ENCODE peak calls at places on chromosomes 4 and X, in six cellular contexts. One of them, this sample, is unnamed.

GRCh38 chr4:108834787-108835384 is 72.0 kb upstream of the ETNPPL start:
- DNase-seq in cardiac muscle cell: peak
- DNase-seq in Right ventricle myocardium superior: no peak
- DNase-seq in psoas muscle: no peak
- DNase-seq in A673: peak
- DNase-seq in ureter: no peak
- DNase-seq in this sample: no peak

GRCh38 chrX:8849945-8850344 is 48.8 kb upstream of the FAM9A start:
- DNase-seq in cardiac muscle cell: no peak
- DNase-seq in Right ventricle myocardium superior: no peak
- DNase-seq in psoas muscle: no peak
- DNase-seq in A673: no peak
- DNase-seq in ureter: no peak
- DNase-seq in this sample: no peak

GRCh38 chr4:112029642-112030235 is 115.5 kb upstream of the FAM241A start:
- DNase-seq in cardiac muscle cell: no peak
- DNase-seq in A673: peak
- DNase-seq in psoas muscle: no peak
- DNase-seq in ureter: no peak
- DNase-seq in Right ventricle myocardium superior: no peak
- DNase-seq in this sample: no peak

GRCh38 chr4:105059337-105059736 is 87.3 kb upstream of the TET2 start:
- DNase-seq in A673: no peak
- DNase-seq in Right ventricle myocardium superior: no peak
- DNase-seq in psoas muscle: no peak
- DNase-seq in cardiac muscle cell: no peak
- DNase-seq in ureter: no peak
- DNase-seq in this sample: no peak

GRCh38 chr4:128782076-128782715 is 27.3 kb upstream of the JADE1 start:
- DNase-seq in A673: peak
- DNase-seq in Right ventricle myocardium superior: peak
- DNase-seq in ureter: no peak
- DNase-seq in psoas muscle: peak
- DNase-seq in cardiac muscle cell: no peak
- DNase-seq in this sample: no peak

GRCh38 chr4:158750379-158750778 is 18.4 kb upstream of the FNIP2 start:
- DNase-seq in Right ventricle myocardium superior: no peak
- DNase-seq in ureter: no peak
- DNase-seq in A673: no peak
- DNase-seq in cardiac muscle cell: no peak
- DNase-seq in psoas muscle: no peak
- DNase-seq in this sample: no peak

GRCh38 chrX:12441376-12442128 is 303.3 kb downstream of the FRMPD4 start:
- DNase-seq in cardiac muscle cell: no peak
- DNase-seq in A673: no peak
- DNase-seq in Right ventricle myocardium superior: no peak
- DNase-seq in psoas muscle: no peak
- DNase-seq in ureter: no peak
- DNase-seq in this sample: no peak

GRCh38 chr4:158208931-158209640 is 1.2 kb upstream of the TMEM144 start:
- DNase-seq in Right ventricle myocardium superior: no peak
- DNase-seq in ureter: no peak
- DNase-seq in cardiac muscle cell: no peak
- DNase-seq in A673: peak
- DNase-seq in psoas muscle: no peak
- DNase-seq in this sample: no peak

GRCh38 chr4:680931-681645 is 6.7 kb downstream of the MYL5 start:
- DNase-seq in A673: no peak
- DNase-seq in psoas muscle: peak
- DNase-seq in ureter: peak
- DNase-seq in Right ventricle myocardium superior: peak
- DNase-seq in cardiac muscle cell: peak
- DNase-seq in this sample: no peak

GRCh38 chrX:47380268-47380667 is 9.9 kb downstream of the ZNF157 start:
- DNase-seq in psoas muscle: no peak
- DNase-seq in A673: no peak
- DNase-seq in ureter: no peak
- DNase-seq in cardiac muscle cell: no peak
- DNase-seq in Right ventricle myocardium superior: peak
- DNase-seq in this sample: no peak

GRCh38 chr4:41784191-41784979 is 35.9 kb upstream of the PHOX2B start:
- DNase-seq in psoas muscle: no peak
- DNase-seq in ureter: no peak
- DNase-seq in Right ventricle myocardium superior: no peak
- DNase-seq in A673: no peak
- DNase-seq in cardiac muscle cell: no peak
- DNase-seq in this sample: no peak

GRCh38 chr4:16597829-16598228 is 300.6 kb downstream of the LDB2 start:
- DNase-seq in ureter: no peak
- DNase-seq in Right ventricle myocardium superior: no peak
- DNase-seq in cardiac muscle cell: no peak
- DNase-seq in A673: peak
- DNase-seq in psoas muscle: no peak
- DNase-seq in this sample: no peak

GRCh38 chr4:76504613-76505465 is 69.8 kb downstream of the SHROOM3 start:
- DNase-seq in ureter: no peak
- DNase-seq in psoas muscle: no peak
- DNase-seq in A673: peak
- DNase-seq in cardiac muscle cell: peak
- DNase-seq in Right ventricle myocardium superior: no peak
- DNase-seq in this sample: peak

GRCh38 chr4:38387348-38387747 is 276.7 kb upstream of the KLF3 start:
- DNase-seq in psoas muscle: peak
- DNase-seq in ureter: peak
- DNase-seq in Right ventricle myocardium superior: peak
- DNase-seq in cardiac muscle cell: peak
- DNase-seq in A673: no peak
- DNase-seq in this sample: no peak

GRCh38 chr4:94159790-94160189 is 47.9 kb upstream of the SMARCAD1 start:
- DNase-seq in cardiac muscle cell: no peak
- DNase-seq in Right ventricle myocardium superior: no peak
- DNase-seq in ureter: no peak
- DNase-seq in psoas muscle: no peak
- DNase-seq in A673: no peak
- DNase-seq in this sample: no peak

GRCh38 chr4:17544831-17545234 is 29.9 kb downstream of the CLRN2 start:
- DNase-seq in Right ventricle myocardium superior: no peak
- DNase-seq in psoas muscle: no peak
- DNase-seq in cardiac muscle cell: no peak
- DNase-seq in A673: no peak
- DNase-seq in ureter: no peak
- DNase-seq in this sample: no peak

GRCh38 chr4:140659935-140660710 is 91.4 kb upstream of the UCP1 start:
- DNase-seq in cardiac muscle cell: no peak
- DNase-seq in psoas muscle: no peak
- DNase-seq in A673: no peak
- DNase-seq in ureter: no peak
- DNase-seq in Right ventricle myocardium superior: no peak
- DNase-seq in this sample: no peak

GRCh38 chr4:156754832-156755570 is 216.6 kb downstream of the PDGFC start:
- DNase-seq in psoas muscle: no peak
- DNase-seq in cardiac muscle cell: no peak
- DNase-seq in Right ventricle myocardium superior: no peak
- DNase-seq in A673: peak
- DNase-seq in ureter: no peak
- DNase-seq in this sample: no peak

GRCh38 chr4:155807021-155807420 is 48.2 kb downstream of the GUCY1B1 start:
- DNase-seq in Right ventricle myocardium superior: no peak
- DNase-seq in ureter: no peak
- DNase-seq in psoas muscle: no peak
- DNase-seq in A673: no peak
- DNase-seq in cardiac muscle cell: no peak
- DNase-seq in this sample: no peak

GRCh38 chr4:136643416-136643815 is 888.9 kb downstream of the PCDH18 start:
- DNase-seq in cardiac muscle cell: no peak
- DNase-seq in Right ventricle myocardium superior: no peak
- DNase-seq in ureter: no peak
- DNase-seq in A673: no peak
- DNase-seq in psoas muscle: no peak
- DNase-seq in this sample: no peak

GRCh38 chrX:30831082-30831481 is 58.0 kb downstream of the TAB3 start:
- DNase-seq in ureter: no peak
- DNase-seq in Right ventricle myocardium superior: no peak
- DNase-seq in cardiac muscle cell: no peak
- DNase-seq in psoas muscle: no peak
- DNase-seq in A673: no peak
- DNase-seq in this sample: no peak

GRCh38 chrX:126165721-126166401 is at the start of gene DCAF12L2:
- DNase-seq in Right ventricle myocardium superior: peak
- DNase-seq in psoas muscle: peak
- DNase-seq in A673: peak
- DNase-seq in cardiac muscle cell: peak
- DNase-seq in ureter: no peak
- DNase-seq in this sample: no peak

GRCh38 chrX:13101439-13102139 is 57.2 kb upstream of the FAM9C start:
- DNase-seq in A673: peak
- DNase-seq in Right ventricle myocardium superior: peak
- DNase-seq in psoas muscle: peak
- DNase-seq in cardiac muscle cell: no peak
- DNase-seq in ureter: peak
- DNase-seq in this sample: no peak

GRCh38 chr4:147340547-147341225 is 140.2 kb upstream of the EDNRA start:
- DNase-seq in Right ventricle myocardium superior: no peak
- DNase-seq in psoas muscle: no peak
- DNase-seq in ureter: no peak
- DNase-seq in A673: peak
- DNase-seq in cardiac muscle cell: no peak
- DNase-seq in this sample: no peak

GRCh38 chrX:122055450-122055849 is 1008.0 kb downstream of the GLUD2 start:
- DNase-seq in Right ventricle myocardium superior: no peak
- DNase-seq in cardiac muscle cell: no peak
- DNase-seq in psoas muscle: no peak
- DNase-seq in ureter: no peak
- DNase-seq in A673: no peak
- DNase-seq in this sample: no peak

GRCh38 chrX:13078739-13079444 is 34.5 kb upstream of the FAM9C start:
- DNase-seq in psoas muscle: peak
- DNase-seq in cardiac muscle cell: no peak
- DNase-seq in Right ventricle myocardium superior: peak
- DNase-seq in A673: no peak
- DNase-seq in ureter: no peak
- DNase-seq in this sample: no peak

GRCh38 chrX:132094169-132094568 is 33.7 kb downstream of the FRMD7 start:
- DNase-seq in Right ventricle myocardium superior: no peak
- DNase-seq in ureter: no peak
- DNase-seq in A673: no peak
- DNase-seq in cardiac muscle cell: no peak
- DNase-seq in psoas muscle: no peak
- DNase-seq in this sample: no peak

GRCh38 chr4:80138556-80139538 is 58.5 kb upstream of the PRDM8 start:
- DNase-seq in ureter: no peak
- DNase-seq in A673: no peak
- DNase-seq in Right ventricle myocardium superior: no peak
- DNase-seq in psoas muscle: no peak
- DNase-seq in cardiac muscle cell: no peak
- DNase-seq in this sample: no peak

GRCh38 chrX:70998402-70999027 is 67.6 kb upstream of the SLC7A3 start:
- DNase-seq in A673: peak
- DNase-seq in Right ventricle myocardium superior: no peak
- DNase-seq in cardiac muscle cell: peak
- DNase-seq in ureter: peak
- DNase-seq in psoas muscle: no peak
- DNase-seq in this sample: no peak

GRCh38 chr4:3791910-3792542 is 25.8 kb downstream of the ADRA2C start:
- DNase-seq in Right ventricle myocardium superior: peak
- DNase-seq in psoas muscle: no peak
- DNase-seq in cardiac muscle cell: peak
- DNase-seq in ureter: no peak
- DNase-seq in A673: peak
- DNase-seq in this sample: no peak

GRCh38 chr4:70334681-70335080 is at the start of gene CABS1:
- DNase-seq in A673: no peak
- DNase-seq in Right ventricle myocardium superior: no peak
- DNase-seq in psoas muscle: no peak
- DNase-seq in cardiac muscle cell: no peak
- DNase-seq in ureter: no peak
- DNase-seq in this sample: no peak

GRCh38 chr4:29734343-29734742 is 985.8 kb upstream of the PCDH7 start:
- DNase-seq in cardiac muscle cell: no peak
- DNase-seq in A673: no peak
- DNase-seq in ureter: no peak
- DNase-seq in psoas muscle: no peak
- DNase-seq in Right ventricle myocardium superior: no peak
- DNase-seq in this sample: no peak